ENCODE peak calls at places on chromosome 1, in six cellular contexts. One of them, this sample, is unnamed.

GRCh38 chr1:204149635-204150565 is 1.9 kb downstream of the ETNK2 start:
- DNase-seq in breast epithelium: no peak
- DNase-seq in GM06990: no peak
- DNase-seq in uterus: no peak
- DNase-seq in adrenal gland: no peak
- DNase-seq in HFF-Myc: no peak
- DNase-seq in this sample: no peak

GRCh38 chr1:231487019-231487418 is 41.5 kb upstream of the TSNAX start:
- DNase-seq in breast epithelium: no peak
- DNase-seq in GM06990: no peak
- DNase-seq in uterus: no peak
- DNase-seq in adrenal gland: no peak
- DNase-seq in HFF-Myc: peak
- DNase-seq in this sample: no peak

GRCh38 chr1:177928194-177928593 is 41.7 kb downstream of the SEC16B start:
- DNase-seq in breast epithelium: no peak
- DNase-seq in GM06990: no peak
- DNase-seq in uterus: no peak
- DNase-seq in adrenal gland: no peak
- DNase-seq in HFF-Myc: no peak
- DNase-seq in this sample: no peak

GRCh38 chr1:224501836-224502235 is 67.2 kb upstream of the WDR26 start:
- DNase-seq in breast epithelium: no peak
- DNase-seq in GM06990: no peak
- DNase-seq in uterus: no peak
- DNase-seq in adrenal gland: no peak
- DNase-seq in HFF-Myc: no peak
- DNase-seq in this sample: no peak

GRCh38 chr1:246689409-246689997 is 34.7 kb upstream of the SCCPDH start:
- DNase-seq in breast epithelium: no peak
- DNase-seq in GM06990: peak
- DNase-seq in uterus: peak
- DNase-seq in adrenal gland: peak
- DNase-seq in HFF-Myc: peak
- DNase-seq in this sample: peak

GRCh38 chr1:81042225-81042624 is 758.5 kb upstream of the ADGRL2 start:
- DNase-seq in breast epithelium: no peak
- DNase-seq in GM06990: no peak
- DNase-seq in uterus: no peak
- DNase-seq in adrenal gland: no peak
- DNase-seq in HFF-Myc: no peak
- DNase-seq in this sample: no peak

GRCh38 chr1:201253906-201254624 is 29.2 kb upstream of the PKP1 start:
- DNase-seq in breast epithelium: no peak
- DNase-seq in GM06990: no peak
- DNase-seq in uterus: no peak
- DNase-seq in adrenal gland: no peak
- DNase-seq in HFF-Myc: no peak
- DNase-seq in this sample: no peak

GRCh38 chr1:76291186-76291585 is 216.6 kb downstream of the ST6GALNAC3 start:
- DNase-seq in breast epithelium: no peak
- DNase-seq in GM06990: no peak
- DNase-seq in uterus: no peak
- DNase-seq in adrenal gland: no peak
- DNase-seq in HFF-Myc: no peak
- DNase-seq in this sample: no peak

GRCh38 chr1:200316148-200316803 is 93.6 kb downstream of the ZNF281 start:
- DNase-seq in breast epithelium: no peak
- DNase-seq in GM06990: no peak
- DNase-seq in uterus: no peak
- DNase-seq in adrenal gland: no peak
- DNase-seq in HFF-Myc: no peak
- DNase-seq in this sample: no peak

GRCh38 chr1:44576456-44577150 is 97.7 kb downstream of the TMEM53 start:
- DNase-seq in breast epithelium: no peak
- DNase-seq in GM06990: no peak
- DNase-seq in uterus: no peak
- DNase-seq in adrenal gland: no peak
- DNase-seq in HFF-Myc: no peak
- DNase-seq in this sample: no peak

GRCh38 chr1:13832536-13832935 is 132.5 kb downstream of the PRDM2 start:
- DNase-seq in breast epithelium: no peak
- DNase-seq in GM06990: no peak
- DNase-seq in uterus: no peak
- DNase-seq in adrenal gland: no peak
- DNase-seq in HFF-Myc: no peak
- DNase-seq in this sample: no peak

GRCh38 chr1:164576311-164577271 is 17.6 kb downstream of the PBX1 start:
- DNase-seq in breast epithelium: no peak
- DNase-seq in GM06990: no peak
- DNase-seq in uterus: peak
- DNase-seq in adrenal gland: peak
- DNase-seq in HFF-Myc: peak
- DNase-seq in this sample: no peak

GRCh38 chr1:95352767-95353166 is 118.8 kb downstream of the RWDD3 start:
- DNase-seq in breast epithelium: peak
- DNase-seq in GM06990: no peak
- DNase-seq in uterus: no peak
- DNase-seq in adrenal gland: no peak
- DNase-seq in HFF-Myc: no peak
- DNase-seq in this sample: no peak

GRCh38 chr1:192067360-192067759 is 90.9 kb upstream of the RGS18 start:
- DNase-seq in breast epithelium: no peak
- DNase-seq in GM06990: no peak
- DNase-seq in uterus: no peak
- DNase-seq in adrenal gland: no peak
- DNase-seq in HFF-Myc: no peak
- DNase-seq in this sample: no peak

GRCh38 chr1:186008920-186009737 is 274.9 kb downstream of the HMCN1 start:
- DNase-seq in breast epithelium: no peak
- DNase-seq in GM06990: no peak
- DNase-seq in uterus: no peak
- DNase-seq in adrenal gland: no peak
- DNase-seq in HFF-Myc: no peak
- DNase-seq in this sample: no peak

GRCh38 chr1:147762233-147763024 is 2.0 kb upstream of the GJA5 start:
- DNase-seq in breast epithelium: no peak
- DNase-seq in GM06990: no peak
- DNase-seq in uterus: no peak
- DNase-seq in adrenal gland: no peak
- DNase-seq in HFF-Myc: no peak
- DNase-seq in this sample: peak

DNA sequence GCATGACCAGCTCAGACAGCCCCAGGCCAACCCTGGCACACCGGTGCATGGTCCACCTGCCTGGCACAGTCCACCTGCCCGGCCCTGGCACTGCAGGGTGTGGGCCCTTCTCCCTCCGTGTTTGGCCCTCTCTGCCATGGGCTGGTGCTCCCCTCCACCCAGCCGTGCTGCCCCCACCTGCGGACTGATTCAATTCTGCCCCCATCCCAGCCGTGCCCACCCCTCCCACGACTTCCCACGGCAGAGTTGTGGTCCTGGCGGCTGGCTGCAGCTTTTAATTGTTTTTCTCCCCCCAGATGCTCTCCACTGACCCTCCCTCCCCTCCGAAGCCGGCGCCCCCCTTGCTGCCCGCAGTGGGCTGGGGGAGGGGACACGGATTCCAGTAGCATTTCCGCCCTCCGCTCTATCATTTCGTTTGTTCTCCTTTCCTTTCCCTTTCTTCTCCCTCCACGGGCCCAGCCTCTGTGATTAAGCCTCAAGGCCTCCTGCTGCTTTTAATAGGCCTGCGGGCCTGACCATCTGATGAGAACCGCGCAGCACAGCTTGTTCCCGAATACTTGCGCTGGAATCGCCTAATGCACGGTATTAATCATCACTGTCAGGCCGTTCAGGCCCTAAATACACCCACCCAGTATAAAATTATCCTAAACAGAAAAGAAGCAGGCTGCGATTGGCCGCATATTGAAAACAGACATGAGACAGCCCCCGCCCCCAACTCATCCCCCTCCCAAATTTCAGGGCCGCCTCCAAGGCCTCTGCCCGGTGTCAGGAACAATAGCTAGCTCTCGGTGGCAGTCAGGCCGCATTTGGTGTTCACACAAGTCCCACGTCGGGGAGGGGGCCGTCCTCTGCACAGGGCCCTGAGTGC is 102.1 kb upstream of the ARHGEF16 start:
- DNase-seq in breast epithelium: no peak
- DNase-seq in GM06990: no peak
- DNase-seq in uterus: peak
- DNase-seq in adrenal gland: peak
- DNase-seq in HFF-Myc: no peak
- DNase-seq in this sample: no peak
- H3K4me3 ChIP-seq in breast epithelium: no peak
- H3K4me3 ChIP-seq in GM06990: no peak
- H3K4me3 ChIP-seq in uterus: peak
- H3K4me3 ChIP-seq in adrenal gland: no peak
- H3K4me3 ChIP-seq in HFF-Myc: no peak
- H3K4me3 ChIP-seq in this sample: no peak

DNA sequence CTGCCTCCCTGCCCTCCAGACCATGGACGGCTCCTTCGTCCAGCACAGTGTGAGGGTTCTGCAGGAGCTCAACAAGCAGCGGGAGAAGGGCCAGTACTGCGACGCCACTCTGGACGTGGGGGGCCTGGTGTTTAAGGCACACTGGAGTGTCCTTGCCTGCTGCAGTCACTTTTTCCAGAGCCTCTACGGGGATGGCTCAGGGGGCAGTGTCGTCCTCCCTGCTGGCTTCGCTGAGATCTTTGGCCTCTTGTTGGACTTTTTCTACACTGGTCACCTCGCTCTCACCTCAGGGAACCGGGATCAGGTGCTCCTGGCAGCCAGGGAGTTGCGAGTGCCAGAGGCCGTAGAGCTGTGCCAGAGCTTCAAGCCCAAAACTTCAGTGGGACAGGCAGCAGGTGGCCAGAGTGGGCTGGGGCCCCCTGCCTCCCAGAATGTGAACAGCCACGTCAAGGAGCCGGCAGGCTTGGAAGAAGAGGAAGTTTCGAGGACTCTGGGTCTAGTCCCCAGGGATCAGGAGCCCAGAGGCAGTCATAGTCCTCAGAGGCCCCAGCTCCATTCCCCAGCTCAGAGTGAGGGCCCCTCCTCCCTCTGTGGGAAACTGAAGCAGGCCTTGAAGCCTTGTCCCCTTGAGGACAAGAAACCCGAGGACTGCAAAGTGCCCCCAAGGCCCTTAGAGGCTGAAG is 935 bp downstream of the ZBTB48 start:
- DNase-seq in breast epithelium: no peak
- DNase-seq in GM06990: no peak
- DNase-seq in uterus: no peak
- DNase-seq in adrenal gland: peak
- DNase-seq in HFF-Myc: no peak
- DNase-seq in this sample: no peak
- TF ChIP-seq CTCF in breast epithelium: no peak
- TF ChIP-seq CTCF in GM06990: no peak
- TF ChIP-seq CTCF in uterus: no peak
- TF ChIP-seq CTCF in adrenal gland: no peak
- TF ChIP-seq CTCF in HFF-Myc: peak
- TF ChIP-seq CTCF in this sample: no peak

GRCh38 chr1:155125946-155126493 is 1.7 kb upstream of the EFNA1 start:
- DNase-seq in breast epithelium: peak
- DNase-seq in GM06990: no peak
- DNase-seq in uterus: peak
- DNase-seq in adrenal gland: peak
- DNase-seq in HFF-Myc: no peak
- DNase-seq in this sample: no peak
- H3K4me3 ChIP-seq in breast epithelium: peak
- H3K4me3 ChIP-seq in GM06990: no peak
- H3K4me3 ChIP-seq in uterus: peak
- H3K4me3 ChIP-seq in adrenal gland: no peak
- H3K4me3 ChIP-seq in HFF-Myc: no peak
- H3K4me3 ChIP-seq in this sample: no peak

DNA sequence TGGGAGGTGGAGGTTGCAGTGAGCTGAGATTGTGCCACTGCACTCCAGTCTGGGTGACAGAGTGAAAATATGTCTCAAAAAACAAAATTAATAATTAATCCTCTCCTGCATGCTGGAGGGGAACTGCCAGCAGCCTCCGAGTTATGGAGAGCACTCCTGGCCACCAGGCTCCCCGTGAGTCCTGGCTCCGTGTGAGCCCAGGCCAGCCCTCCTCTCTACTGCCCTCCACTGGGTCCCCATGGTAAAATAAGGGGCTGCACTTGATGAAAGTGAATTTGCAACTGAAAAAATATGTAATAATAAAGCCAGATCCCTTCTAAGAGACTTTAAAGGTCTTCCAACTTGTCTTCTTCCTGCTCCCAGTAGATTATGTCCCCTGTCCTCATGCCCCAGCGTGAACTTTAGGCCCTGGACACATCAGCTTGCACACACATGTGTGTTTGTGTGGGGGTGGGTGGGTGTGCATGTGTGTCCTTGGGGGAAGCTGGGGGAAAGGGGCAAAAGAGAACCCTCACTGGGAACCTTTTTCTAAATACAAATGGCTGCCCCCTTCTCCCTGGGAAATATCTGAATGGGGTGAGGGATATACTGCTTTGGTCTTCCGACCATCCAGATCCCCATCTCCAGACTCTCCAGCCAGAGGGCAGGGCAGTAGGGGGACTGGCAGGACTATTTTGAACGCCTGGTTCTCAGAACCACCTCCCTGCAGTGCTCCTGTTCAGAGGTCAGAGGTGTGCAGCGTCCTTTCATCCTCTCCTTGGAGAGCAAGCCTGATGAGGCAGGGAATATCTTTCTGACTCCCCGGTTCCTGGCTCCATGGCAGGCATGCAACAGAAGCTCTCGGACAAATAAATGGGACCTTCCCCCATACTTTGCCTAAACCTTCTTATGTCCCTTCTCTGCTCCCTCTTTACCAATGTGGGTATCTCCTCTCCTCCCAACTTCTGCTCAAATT is 26.2 kb downstream of the NEK2 start:
- DNase-seq in breast epithelium: no peak
- DNase-seq in GM06990: no peak
- DNase-seq in uterus: peak
- DNase-seq in adrenal gland: no peak
- DNase-seq in HFF-Myc: no peak
- DNase-seq in this sample: no peak
- TF ChIP-seq CTCF in breast epithelium: no peak
- TF ChIP-seq CTCF in GM06990: peak
- TF ChIP-seq CTCF in uterus: peak
- TF ChIP-seq CTCF in adrenal gland: peak
- TF ChIP-seq CTCF in HFF-Myc: peak
- TF ChIP-seq CTCF in this sample: peak

GRCh38 chr1:225657462-225657989 is 4.6 kb upstream of the ENAH start:
- DNase-seq in breast epithelium: no peak
- DNase-seq in GM06990: no peak
- DNase-seq in uterus: no peak
- DNase-seq in adrenal gland: no peak
- DNase-seq in HFF-Myc: peak
- DNase-seq in this sample: no peak
- H3K4me3 ChIP-seq in breast epithelium: no peak
- H3K4me3 ChIP-seq in GM06990: no peak
- H3K4me3 ChIP-seq in uterus: no peak
- H3K4me3 ChIP-seq in adrenal gland: no peak
- H3K4me3 ChIP-seq in HFF-Myc: no peak
- H3K4me3 ChIP-seq in this sample: no peak

GRCh38 chr1:9248341-9249262 is 14.0 kb downstream of the H6PD start:
- DNase-seq in breast epithelium: no peak
- DNase-seq in GM06990: no peak
- DNase-seq in uterus: peak
- DNase-seq in adrenal gland: no peak
- DNase-seq in HFF-Myc: no peak
- DNase-seq in this sample: no peak
- TF ChIP-seq CTCF in breast epithelium: no peak
- TF ChIP-seq CTCF in GM06990: no peak
- TF ChIP-seq CTCF in uterus: no peak
- TF ChIP-seq CTCF in adrenal gland: no peak
- TF ChIP-seq CTCF in HFF-Myc: no peak
- TF ChIP-seq CTCF in this sample: no peak